ENCODE peak calls at places on chromosomes 11 and 22, in six cellular contexts. A is stimulated activated CD4-positive, alpha-beta T cell treated with anti-CD3 and anti-CD28 coated beads, Interleukin-2, amount 100 ng/mL, for 48 hours; S is NCI-H460; K is posterior cingulate gyrus; B is MV-4-11; F is SK-N-SH. R is an unnamed sample.
A peak's percentile ranks its signal among the peaks of the same experiment; 100 is the strongest.

GRCh38 chr22:39560127-39560526 is 10.4 kb upstream of the CACNA1I start:
- DNase-seq in F (no peak), A (no peak), K (no peak), B (no peak), S (no peak), R (no peak)

GRCh38 chr11:31480930-31481329 is 28.5 kb downstream of the IMMP1L start:
- DNase-seq in A (no peak), B (no peak), F (peak; percentile 61), K (no peak), S (no peak), R (no peak)

GRCh38 chr22:48235744-48236143 is 1473.3 kb downstream of the TBC1D22A start:
- DNase-seq in F (no peak), A (no peak), S (no peak), B (no peak), K (no peak), R (no peak)

GRCh38 chr11:92854952-92855351 is 114.5 kb upstream of the MTNR1B start:
- DNase-seq in S (no peak), A (no peak), B (no peak), K (no peak), F (no peak), R (no peak)

GRCh38 chr11:107916671-107917241 is 11.5 kb upstream of the RAB39A start:
- DNase-seq in S (no peak), A (peak; percentile 15), K (no peak), F (no peak), B (no peak), R (no peak)

GRCh38 chr11:65420506-65421203 is 1.9 kb upstream of the NEAT1 start:
- DNase-seq in S (no peak), F (peak; percentile 22), K (no peak), B (no peak), A (no peak), R (no peak)

GRCh38 chr11:47523491-47524199 is 29.3 kb downstream of the CELF1 start:
- DNase-seq in K (no peak), S (peak; percentile 24), A (peak; percentile 21), F (no peak), B (peak; percentile 35), R (no peak)

GRCh38 chr22:49350441-49351121 is 477.1 kb downstream of the BRD1 start:
- DNase-seq in A (no peak), B (no peak), K (no peak), S (no peak), F (no peak), R (no peak)

GRCh38 chr22:18970180-18970947 is 34.3 kb upstream of the PRODH start:
- DNase-seq in S (no peak), K (no peak), A (no peak), B (no peak), F (peak; percentile 85), R (no peak)

GRCh38 chr22:20881231-20881630 is 22.4 kb downstream of the SNAP29 start:
- DNase-seq in F (no peak), K (no peak), A (no peak), B (no peak), S (no peak), R (no peak)

GRCh38 chr11:2898366-2899079 is 12.9 kb upstream of the CDKN1C start:
- DNase-seq in S (no peak), K (no peak), F (no peak), B (peak; percentile 92), A (no peak), R (no peak)

GRCh38 chr22:50673231-50674126 is 856 bp downstream of the SHANK3 start:
- DNase-seq in A (no peak), F (peak; percentile 62), K (no peak), B (no peak), S (no peak), R (no peak)

GRCh38 chr11:64598106-64598796 is 7.2 kb downstream of the SLC22A12 start:
- DNase-seq in B (no peak), S (no peak), A (no peak), K (no peak), F (peak; percentile 44), R (no peak)

GRCh38 chr11:47354913-47355282 is 2.4 kb upstream of the MYBPC3 start:
- DNase-seq in A (no peak), K (no peak), F (no peak), S (no peak), B (no peak), R (no peak)

GRCh38 chr11:77470971-77471370 is 2.9 kb downstream of the PAK1 start:
- DNase-seq in S (no peak), F (no peak), A (no peak), B (no peak), K (no peak), R (no peak)

GRCh38 chr11:111570796-111571195 is 30.3 kb downstream of the LAYN start:
- DNase-seq in S (no peak), A (no peak), K (no peak), F (no peak), B (no peak), R (no peak)

GRCh38 chr11:84722583-84723108 is 904.5 kb downstream of the DLG2 start:
- DNase-seq in S (no peak), K (no peak), F (no peak), B (no peak), A (no peak), R (no peak)

GRCh38 chr22:23233746-23234408 is 53.6 kb downstream of the BCR start:
- DNase-seq in K (no peak), B (peak; percentile 20), A (peak; percentile 35), F (peak; percentile 69), S (no peak), R (no peak)

GRCh38 chr11:106446961-106447360 is 369.5 kb downstream of the AASDHPPT start:
- DNase-seq in A (no peak), K (no peak), S (no peak), B (no peak), F (no peak), R (no peak)

GRCh38 chr11:62921201-62921572 is at the start of gene CHRM1:
- DNase-seq in A (no peak), K (no peak), B (no peak), S (no peak), F (no peak), R (no peak)

GRCh38 chr22:19884161-19884953 is 29.7 kb upstream of the GNB1L start:
- DNase-seq in F (peak; percentile 31), K (no peak), S (no peak), A (no peak), B (no peak), R (no peak)

GRCh38 chr11:115716577-115717214 is 212.5 kb upstream of the CADM1 start:
- DNase-seq in F (no peak), A (no peak), K (no peak), S (no peak), B (peak; percentile 48), R (no peak)

GRCh38 chr11:839875-840617 is 2.3 kb downstream of the POLR2L start:
- DNase-seq in S (no peak), K (no peak), A (no peak), B (no peak), F (peak; percentile 56), R (no peak)

GRCh38 chr22:48306284-48306683 is 1521.4 kb downstream of the BRD1 start:
- DNase-seq in K (no peak), S (no peak), B (no peak), A (no peak), F (no peak), R (no peak)

GRCh38 chr11:117146521-117146920 is 2.4 kb downstream of the PAFAH1B2 start:
- DNase-seq in B (peak; percentile 24), S (no peak), F (no peak), K (no peak), A (no peak), R (no peak)

GRCh38 chr22:47552024-47552423 is 789.6 kb downstream of the TBC1D22A start:
- DNase-seq in F (no peak), A (no peak), S (no peak), B (no peak), K (no peak), R (no peak)

GRCh38 chr22:49228431-49229037 is 599.1 kb downstream of the BRD1 start:
- DNase-seq in B (no peak), S (no peak), K (no peak), A (no peak), F (no peak), R (no peak)

GRCh38 chr11:87038235-87038960 is 664 bp downstream of the TMEM135 start:
- DNase-seq in S (no peak), F (peak; percentile 12), A (no peak), B (no peak), K (no peak), R (no peak)

R was measured in GM12891.